ENCODE peak calls at places on chromosome 21, in four cellular contexts. One of them, this sample, is unnamed.

GRCh38 chr21:27034796-27035195 is 67.9 kb upstream of the ADAMTS5 start:
- DNase-seq in mucosa of gallbladder: no peak
- DNase-seq in EL: no peak
- DNase-seq in HEK293T: no peak
- DNase-seq in this sample: no peak

GRCh38 chr21:28337319-28337718 is 655.4 kb downstream of the LTN1 start:
- DNase-seq in HEK293T: no peak
- DNase-seq in mucosa of gallbladder: no peak
- DNase-seq in EL: peak; percentile 71
- DNase-seq in this sample: no peak

GRCh38 chr21:36470294-36470693 is 9.6 kb downstream of the CLDN14 start:
- DNase-seq in mucosa of gallbladder: no peak
- DNase-seq in EL: no peak
- DNase-seq in HEK293T: no peak
- DNase-seq in this sample: no peak

GRCh38 chr21:33229099-33229775 is 501 bp upstream of the IFNAR2 start:
- DNase-seq in EL: no peak
- DNase-seq in mucosa of gallbladder: no peak
- DNase-seq in HEK293T: no peak
- DNase-seq in this sample: no peak

GRCh38 chr21:36847189-36847588 is 119.3 kb downstream of the HLCS start:
- DNase-seq in HEK293T: no peak
- DNase-seq in mucosa of gallbladder: no peak
- DNase-seq in EL: peak; percentile 82
- DNase-seq in this sample: no peak

GRCh38 chr21:34969431-34970036 is 79.6 kb downstream of the RUNX1 start:
- DNase-seq in EL: no peak
- DNase-seq in HEK293T: no peak
- DNase-seq in mucosa of gallbladder: no peak
- DNase-seq in this sample: no peak

GRCh38 chr21:43868461-43868860 is 3.4 kb downstream of the AGPAT3 start:
- DNase-seq in mucosa of gallbladder: peak; percentile 65
- DNase-seq in HEK293T: no peak
- DNase-seq in EL: no peak
- DNase-seq in this sample: no peak

GRCh38 chr21:39318091-39318959 is 4.9 kb upstream of the BRWD1 start:
- DNase-seq in EL: no peak
- DNase-seq in mucosa of gallbladder: no peak
- DNase-seq in HEK293T: no peak
- DNase-seq in this sample: no peak

GRCh38 chr21:46295177-46295711 is 9.1 kb downstream of the YBEY start:
- DNase-seq in EL: peak; percentile 56
- DNase-seq in HEK293T: peak; percentile 6
- DNase-seq in mucosa of gallbladder: no peak
- DNase-seq in this sample: no peak

GRCh38 chr21:44297525-44298290 is 2.1 kb upstream of the PFKL start:
- DNase-seq in HEK293T: peak; percentile 91
- DNase-seq in EL: peak; percentile 78
- DNase-seq in mucosa of gallbladder: peak; percentile 87
- DNase-seq in this sample: peak; percentile 58

GRCh38 chr21:32508558-32508957 is 76.8 kb downstream of the TCP10L start:
- DNase-seq in mucosa of gallbladder: no peak
- DNase-seq in HEK293T: no peak
- DNase-seq in EL: no peak
- DNase-seq in this sample: no peak

GRCh38 chr21:43271452-43272020 is 102.7 kb downstream of the CRYAA start:
- DNase-seq in mucosa of gallbladder: no peak
- DNase-seq in EL: no peak
- DNase-seq in HEK293T: no peak
- DNase-seq in this sample: no peak

GRCh38 chr21:42039911-42040351 is 29.8 kb upstream of the ZBTB21 start:
- DNase-seq in HEK293T: no peak
- DNase-seq in mucosa of gallbladder: no peak
- DNase-seq in EL: peak; percentile 92
- DNase-seq in this sample: no peak

GRCh38 chr21:27805696-27806095 is 838.8 kb upstream of the ADAMTS5 start:
- DNase-seq in mucosa of gallbladder: no peak
- DNase-seq in EL: peak; percentile 55
- DNase-seq in HEK293T: no peak
- DNase-seq in this sample: no peak

GRCh38 chr21:26461500-26461899 is 111.6 kb downstream of the CYYR1 start:
- DNase-seq in HEK293T: no peak
- DNase-seq in EL: peak; percentile 21
- DNase-seq in mucosa of gallbladder: no peak
- DNase-seq in this sample: no peak

GRCh38 chr21:39713905-39714304 is 31.1 kb upstream of the IGSF5 start:
- DNase-seq in HEK293T: no peak
- DNase-seq in mucosa of gallbladder: no peak
- DNase-seq in EL: no peak
- DNase-seq in this sample: no peak

GRCh38 chr21:31444061-31444460 is 100.0 kb upstream of the TIAM1 start:
- DNase-seq in mucosa of gallbladder: no peak
- DNase-seq in HEK293T: no peak
- DNase-seq in EL: peak; percentile 9
- DNase-seq in this sample: no peak

GRCh38 chr21:32309906-32310460 is 11.3 kb downstream of the MRAP start:
- DNase-seq in mucosa of gallbladder: no peak
- DNase-seq in HEK293T: no peak
- DNase-seq in EL: no peak
- DNase-seq in this sample: no peak

GRCh38 chr21:32888971-32889370 is 117.4 kb upstream of the PAXBP1 start:
- DNase-seq in EL: peak; percentile 54
- DNase-seq in HEK293T: no peak
- DNase-seq in mucosa of gallbladder: no peak
- DNase-seq in this sample: no peak

GRCh38 chr21:24118738-24119470 is 1488.4 kb downstream of the MRPL39 start:
- DNase-seq in mucosa of gallbladder: no peak
- DNase-seq in HEK293T: no peak
- DNase-seq in EL: no peak
- DNase-seq in this sample: no peak

GRCh38 chr21:41651830-41652229 is 115.0 kb downstream of the RIPK4 start:
- DNase-seq in mucosa of gallbladder: no peak
- DNase-seq in EL: peak; percentile 53
- DNase-seq in HEK293T: no peak
- DNase-seq in this sample: no peak

GRCh38 chr21:39103689-39104088 is 79.6 kb downstream of the PSMG1 start:
- DNase-seq in HEK293T: no peak
- DNase-seq in EL: peak; percentile 50
- DNase-seq in mucosa of gallbladder: no peak
- DNase-seq in this sample: no peak